ENCODE peak calls at places on chromosomes 4 and X, in nine cellular contexts. X, O, Q, T, A, F, R, M and C are unnamed samples.
A peak's percentile ranks its signal among the peaks of the same experiment; 100 is the strongest.

GRCh38 chr4:85761803-85762202 is 286.9 kb downstream of the ARHGAP24 start:
- DNase-seq in X (peak; percentile 46), O (no peak), Q (no peak), T (peak; percentile 99), A (no peak), F (peak; percentile 55), R (no peak), M (no peak), C (no peak)

GRCh38 chrX:85024562-85024961 is 20.9 kb downstream of the APOOL start:
- DNase-seq in X (no peak), O (no peak), Q (no peak), T (no peak), A (no peak), F (no peak), R (no peak), M (no peak), C (no peak)

GRCh38 chrX:10048076-10048475 is 80.9 kb downstream of the CLDN34 start:
- DNase-seq in X (no peak), O (no peak), Q (no peak), T (peak; percentile 50), A (peak; percentile 52), F (no peak), R (no peak), M (no peak), C (no peak)

GRCh38 chrX:44071070-44071645 is 98.0 kb upstream of the NDP start:
- DNase-seq in X (no peak), O (no peak), Q (no peak), T (no peak), A (no peak), F (no peak), R (no peak), M (no peak), C (no peak)

GRCh38 chr4:144699565-144699964 is 53.6 kb downstream of the HHIP start:
- DNase-seq in X (no peak), O (no peak), Q (no peak), T (peak; percentile 90), A (no peak), F (no peak), R (no peak), M (no peak), C (no peak)

GRCh38 chrX:112851806-112852205 is 11.2 kb upstream of the AMOT start:
- DNase-seq in X (no peak), O (no peak), Q (no peak), T (no peak), A (no peak), F (peak; percentile 39), R (no peak), M (no peak), C (no peak)

GRCh38 chrX:139692506-139692849 is 15.5 kb downstream of the MCF2 start:
- DNase-seq in X (no peak), O (no peak), Q (no peak), T (no peak), A (peak; percentile 36), F (no peak), R (no peak), M (no peak), C (no peak)

GRCh38 chr4:89753601-89754066 is 83.3 kb downstream of the SNCA start:
- DNase-seq in X (no peak), O (no peak), Q (peak; percentile 55), T (peak; percentile 96), A (no peak), F (no peak), R (no peak), M (no peak), C (no peak)

GRCh38 chrX:75893281-75893680 is 108.2 kb upstream of the MAGEE2 start:
- DNase-seq in X (no peak), O (no peak), Q (no peak), T (no peak), A (no peak), F (no peak), R (no peak), M (no peak), C (no peak)

GRCh38 chrX:100864967-100865366 is 9.2 kb downstream of the NOX1 start:
- DNase-seq in X (no peak), O (no peak), Q (no peak), T (peak; percentile 69), A (no peak), F (no peak), R (no peak), M (no peak), C (no peak)

GRCh38 chrX:15664487-15665444 is at the start of gene CLTRN:
- DNase-seq in X (no peak), O (no peak), Q (no peak), T (no peak), A (no peak), F (no peak), R (no peak), M (no peak), C (no peak)

GRCh38 chr4:125313989-125314602 is 659 bp upstream of the FAT4 start:
- DNase-seq in X (no peak), O (no peak), Q (no peak), T (no peak), A (peak; percentile 19), F (no peak), R (no peak), M (no peak), C (no peak)

GRCh38 chr4:127533028-127533700 is 99.6 kb upstream of the INTU start:
- DNase-seq in X (peak; percentile 83), O (no peak), Q (no peak), T (peak; percentile 39), A (no peak), F (peak; percentile 24), R (no peak), M (no peak), C (no peak)

GRCh38 chrX:40006025-40007017 is 91.4 kb downstream of the BCOR start:
- DNase-seq in X (peak; percentile 71), O (peak; percentile 79), Q (no peak), T (no peak), A (peak; percentile 71), F (no peak), R (no peak), M (no peak), C (peak; percentile 12)

GRCh38 chrX:118579417-118579816 is 83.8 kb downstream of the DOCK11 start:
- DNase-seq in X (no peak), O (no peak), Q (no peak), T (no peak), A (no peak), F (no peak), R (no peak), M (no peak), C (no peak)

GRCh38 chrX:23908219-23909003 is 605 bp downstream of the CXorf58 start:
- DNase-seq in X (no peak), O (no peak), Q (no peak), T (no peak), A (peak; percentile 53), F (no peak), R (no peak), M (no peak), C (no peak)
- TF ChIP-seq CTCF in X (no peak), O (no peak), Q (no peak), T (no peak), A (peak; percentile 62), F (peak; percentile 9), R (peak; percentile 0), M (peak; percentile 54), C (no peak)

GRCh38 chr4:2930821-2931764 is 32.1 kb downstream of the NOP14 start:
- DNase-seq in X (peak; percentile 86), O (peak; percentile 81), Q (no peak), T (no peak), A (no peak), F (peak; percentile 89), R (no peak), M (no peak), C (peak; percentile 80)

GRCh38 chr4:2928242-2929155 is 34.7 kb downstream of the NOP14 start:
- DNase-seq in X (peak; percentile 21), O (peak; percentile 66), Q (no peak), T (no peak), A (no peak), F (peak; percentile 59), R (no peak), M (no peak), C (no peak)

GRCh38 chr4:2927696-2928075 is 35.5 kb downstream of the NOP14 start:
- DNase-seq in X (no peak), O (peak; percentile 43), Q (no peak), T (no peak), A (no peak), F (no peak), R (no peak), M (no peak), C (no peak)

GRCh38 chr4:2930135-2930805 is 32.9 kb downstream of the NOP14 start:
- DNase-seq in X (peak; percentile 50), O (peak; percentile 64), Q (no peak), T (no peak), A (no peak), F (peak; percentile 74), R (no peak), M (no peak), C (peak; percentile 55)

GRCh38 chr4:2929469-2929868 is 33.7 kb downstream of the NOP14 start:
- DNase-seq in X (peak; percentile 24), O (peak; percentile 74), Q (no peak), T (no peak), A (no peak), F (peak; percentile 21), R (no peak), M (no peak), C (no peak)
- TF ChIP-seq POLR2AphosphoS5 in X (no peak), O (peak; percentile 69), Q (no peak), T (no peak), A (no peak), F (no peak), R (no peak), M (no peak), C (peak; percentile 53)

DNA sequence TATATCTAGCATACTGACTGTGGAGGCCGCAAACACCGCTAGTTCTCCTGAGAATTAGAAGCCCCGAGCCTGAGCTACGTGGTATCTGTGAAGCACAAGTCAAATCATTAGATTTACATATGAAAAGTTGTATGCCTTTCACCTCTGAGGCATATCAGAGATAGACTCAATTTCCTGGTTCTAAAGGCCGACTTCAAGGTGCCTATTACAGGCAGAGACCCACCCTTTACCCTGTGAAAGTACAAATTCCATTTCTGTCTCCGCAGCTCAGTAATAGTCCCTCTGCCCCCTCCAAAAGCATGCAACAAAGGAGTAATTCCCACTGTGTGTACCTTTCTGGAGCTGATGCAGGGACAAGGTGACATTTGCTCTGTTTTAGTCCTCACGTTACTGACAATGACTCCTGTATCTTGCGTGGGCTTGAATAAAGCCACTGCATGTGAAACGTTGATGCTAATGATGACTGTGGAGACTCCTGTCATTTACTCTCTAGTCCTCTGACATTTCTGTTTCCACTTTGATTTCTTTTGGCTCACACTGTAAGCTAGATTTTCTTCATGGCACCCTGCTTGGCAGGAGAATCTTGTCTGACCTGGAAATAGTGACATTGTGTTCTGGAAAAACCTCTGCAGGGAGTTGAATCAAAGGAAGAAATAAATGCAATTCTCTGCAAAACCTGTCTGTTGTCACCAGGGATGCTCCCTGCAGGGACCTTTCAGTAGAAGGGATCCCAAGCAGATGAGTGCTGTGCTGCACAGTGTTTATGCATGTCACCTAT is 273.2 kb upstream of the EMCN start:
- DNase-seq in X (no peak), O (no peak), Q (no peak), T (no peak), A (peak; percentile 7), F (no peak), R (no peak), M (no peak), C (no peak)
- H3K27ac ChIP-seq in X (peak overlapping the region; percentile 45), O (no peak overlapping the region), Q (no peak overlapping the region), T (no peak overlapping the region), A (no peak overlapping the region), F (no peak overlapping the region), R (no peak overlapping the region), M (no peak overlapping the region), C (no peak overlapping the region)

DNA sequence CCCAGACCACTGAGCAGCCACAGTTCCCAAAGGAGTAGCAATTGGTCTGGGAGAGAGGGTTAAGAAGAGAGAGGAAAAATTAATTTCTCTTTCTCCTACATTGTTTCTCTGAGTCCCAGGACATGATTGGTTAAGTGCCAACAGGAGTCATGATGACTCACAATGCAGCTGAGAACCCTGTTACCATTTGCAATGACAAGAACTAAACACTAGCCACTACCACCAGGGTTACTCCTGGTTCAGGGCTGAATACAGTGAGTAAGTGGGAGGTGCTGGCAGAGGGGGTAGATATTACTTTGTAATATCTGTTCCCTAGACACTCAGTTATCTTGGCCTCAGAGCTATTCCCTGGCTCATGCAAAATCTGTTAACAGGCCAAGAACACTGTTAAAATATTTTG is 18.0 kb downstream of the ETDC start:
- DNase-seq in X (no peak), O (no peak), Q (no peak), T (peak; percentile 17), A (no peak), F (no peak), R (no peak), M (no peak), C (no peak)
- TF ChIP-seq CTCF in X (no peak), O (no peak), Q (no peak), T (no peak), A (no peak), F (no peak), R (no peak), M (no peak), C (no peak)